ENCODE peak calls at places on chromosomes 2 and 18, in seven cellular contexts. R, O, V, L, P, S and A are unnamed samples.

GRCh38 chr2:112156152-112156986 is 18.2 kb downstream of the FBLN7 start:
- DNase-seq in P (peak; percentile 60), L (no peak), R (no peak), V (no peak), S (no peak), O (peak; percentile 54), A (peak; percentile 57)

GRCh38 chr2:232504438-232504837 is 15.8 kb upstream of the PRSS56 start:
- DNase-seq in L (no peak), S (peak; percentile 46), O (no peak), V (no peak), R (no peak), P (no peak), A (no peak)

GRCh38 chr2:110645616-110646015 is 32.2 kb downstream of the BUB1 start:
- DNase-seq in O (no peak), R (no peak), V (no peak), S (no peak), L (no peak), P (no peak), A (no peak)

GRCh38 chr2:219434718-219435525 is at the start of gene SPEG:
- DNase-seq in P (no peak), O (no peak), V (no peak), R (no peak), S (no peak), L (no peak), A (no peak)

GRCh38 chr18:24342347-24342746 is 55.3 kb downstream of the OSBPL1A start:
- DNase-seq in O (peak; percentile 60), R (no peak), V (no peak), P (no peak), L (no peak), S (no peak), A (peak; percentile 32)

GRCh38 chr18:26714739-26715138 is 150.8 kb downstream of the AQP4 start:
- DNase-seq in V (no peak), R (no peak), P (no peak), L (no peak), S (no peak), O (no peak), A (no peak)

GRCh38 chr2:200308001-200308400 is 1.5 kb downstream of the SPATS2L start:
- DNase-seq in S (no peak), P (no peak), O (peak; percentile 45), V (peak; percentile 25), L (no peak), R (no peak), A (peak; percentile 57)

GRCh38 chr2:239188536-239188935 is 212.3 kb downstream of the HDAC4 start:
- DNase-seq in O (no peak), L (no peak), P (no peak), S (no peak), V (no peak), R (no peak), A (no peak)

GRCh38 chr2:42752299-42752698 is 11.6 kb downstream of the OXER1 start:
- DNase-seq in O (no peak), L (no peak), S (no peak), P (no peak), V (no peak), R (peak; percentile 98), A (no peak)

GRCh38 chr2:9690252-9690651 is 59.5 kb upstream of the YWHAQ start:
- DNase-seq in O (no peak), R (no peak), S (no peak), V (no peak), L (no peak), P (no peak), A (no peak)